ENCODE peak calls at places on chromosome 20, in seven cellular contexts. One of them, this sample, is unnamed.

GRCh38 chr20:6708010-6708409 is 59.5 kb upstream of the BMP2 start:
- DNase-seq in kidney: peak
- DNase-seq in PC-9: no peak
- DNase-seq in right lobe of liver: peak
- DNase-seq in D341Med: no peak
- DNase-seq in amniotic stem cell: no peak
- DNase-seq in KBM-7: no peak
- DNase-seq in this sample: peak

GRCh38 chr20:61634376-61634775 is 382.3 kb downstream of the CDH4 start:
- DNase-seq in PC-9: no peak
- DNase-seq in amniotic stem cell: no peak
- DNase-seq in right lobe of liver: peak
- DNase-seq in D341Med: no peak
- DNase-seq in kidney: no peak
- DNase-seq in KBM-7: no peak
- DNase-seq in this sample: no peak

GRCh38 chr20:13260620-13261279 is 39.7 kb downstream of the ISM1 start:
- DNase-seq in amniotic stem cell: no peak
- DNase-seq in kidney: no peak
- DNase-seq in D341Med: no peak
- DNase-seq in PC-9: no peak
- DNase-seq in right lobe of liver: no peak
- DNase-seq in KBM-7: no peak
- DNase-seq in this sample: no peak

GRCh38 chr20:10376271-10377075 is 57.5 kb downstream of the MKKS start:
- DNase-seq in right lobe of liver: no peak
- DNase-seq in amniotic stem cell: no peak
- DNase-seq in D341Med: no peak
- DNase-seq in PC-9: no peak
- DNase-seq in kidney: no peak
- DNase-seq in KBM-7: no peak
- DNase-seq in this sample: no peak

GRCh38 chr20:21936720-21937380 is 231.4 kb downstream of the PAX1 start:
- DNase-seq in KBM-7: no peak
- DNase-seq in kidney: no peak
- DNase-seq in amniotic stem cell: no peak
- DNase-seq in right lobe of liver: no peak
- DNase-seq in PC-9: no peak
- DNase-seq in D341Med: no peak
- DNase-seq in this sample: no peak

GRCh38 chr20:34676642-34677373 is at the start of gene PIGU:
- DNase-seq in right lobe of liver: peak
- DNase-seq in amniotic stem cell: peak
- DNase-seq in PC-9: peak
- DNase-seq in D341Med: peak
- DNase-seq in kidney: peak
- DNase-seq in KBM-7: peak
- DNase-seq in this sample: peak

GRCh38 chr20:44398303-44398702 is 42.8 kb downstream of the HNF4A start:
- DNase-seq in right lobe of liver: no peak
- DNase-seq in amniotic stem cell: no peak
- DNase-seq in KBM-7: no peak
- DNase-seq in kidney: no peak
- DNase-seq in PC-9: peak
- DNase-seq in D341Med: no peak
- DNase-seq in this sample: no peak

GRCh38 chr20:38610521-38610920 is 8.9 kb downstream of the ARHGAP40 start:
- DNase-seq in right lobe of liver: no peak
- DNase-seq in KBM-7: no peak
- DNase-seq in kidney: no peak
- DNase-seq in amniotic stem cell: no peak
- DNase-seq in PC-9: peak
- DNase-seq in D341Med: no peak
- DNase-seq in this sample: no peak

GRCh38 chr20:36121981-36122930 is 32.3 kb upstream of the EPB41L1 start:
- DNase-seq in right lobe of liver: no peak
- DNase-seq in D341Med: no peak
- DNase-seq in PC-9: peak
- DNase-seq in KBM-7: no peak
- DNase-seq in amniotic stem cell: no peak
- DNase-seq in kidney: peak
- DNase-seq in this sample: no peak

GRCh38 chr20:19129976-19130612 is 82.3 kb upstream of the SLC24A3 start:
- DNase-seq in PC-9: no peak
- DNase-seq in kidney: no peak
- DNase-seq in right lobe of liver: no peak
- DNase-seq in KBM-7: no peak
- DNase-seq in amniotic stem cell: no peak
- DNase-seq in D341Med: no peak
- DNase-seq in this sample: no peak

GRCh38 chr20:58973179-58973578 is 7.9 kb upstream of the NELFCD start:
- DNase-seq in D341Med: no peak
- DNase-seq in PC-9: no peak
- DNase-seq in amniotic stem cell: no peak
- DNase-seq in KBM-7: no peak
- DNase-seq in right lobe of liver: no peak
- DNase-seq in kidney: no peak
- DNase-seq in this sample: no peak

GRCh38 chr20:50982372-50982771 is 23.8 kb downstream of the MOCS3 start:
- DNase-seq in amniotic stem cell: peak
- DNase-seq in KBM-7: no peak
- DNase-seq in PC-9: peak
- DNase-seq in D341Med: no peak
- DNase-seq in kidney: no peak
- DNase-seq in right lobe of liver: no peak
- DNase-seq in this sample: peak

GRCh38 chr20:32493356-32493755 is 91.8 kb downstream of the NOL4L start:
- DNase-seq in KBM-7: no peak
- DNase-seq in kidney: peak
- DNase-seq in D341Med: no peak
- DNase-seq in PC-9: no peak
- DNase-seq in right lobe of liver: no peak
- DNase-seq in amniotic stem cell: no peak
- DNase-seq in this sample: peak

GRCh38 chr20:3677733-3678132 is 4.1 kb downstream of the ADAM33 start:
- DNase-seq in amniotic stem cell: no peak
- DNase-seq in PC-9: no peak
- DNase-seq in KBM-7: no peak
- DNase-seq in right lobe of liver: no peak
- DNase-seq in D341Med: no peak
- DNase-seq in kidney: no peak
- DNase-seq in this sample: no peak

GRCh38 chr20:2386516-2387179 is 5.9 kb downstream of the TGM6 start:
- DNase-seq in D341Med: no peak
- DNase-seq in kidney: no peak
- DNase-seq in right lobe of liver: no peak
- DNase-seq in amniotic stem cell: peak
- DNase-seq in PC-9: no peak
- DNase-seq in KBM-7: no peak
- DNase-seq in this sample: no peak

GRCh38 chr20:3563548-3564177 is 92.8 kb downstream of the ATRN start:
- DNase-seq in PC-9: no peak
- DNase-seq in KBM-7: peak
- DNase-seq in amniotic stem cell: peak
- DNase-seq in right lobe of liver: no peak
- DNase-seq in kidney: no peak
- DNase-seq in D341Med: peak
- DNase-seq in this sample: no peak

GRCh38 chr20:2101057-2101934 is at the start of gene STK35:
- DNase-seq in kidney: no peak
- DNase-seq in right lobe of liver: peak
- DNase-seq in KBM-7: peak
- DNase-seq in PC-9: peak
- DNase-seq in D341Med: peak
- DNase-seq in amniotic stem cell: no peak
- DNase-seq in this sample: no peak

GRCh38 chr20:32585011-32585518 is at the start of gene NOL4L:
- DNase-seq in kidney: no peak
- DNase-seq in amniotic stem cell: no peak
- DNase-seq in PC-9: no peak
- DNase-seq in right lobe of liver: no peak
- DNase-seq in D341Med: peak
- DNase-seq in KBM-7: no peak
- DNase-seq in this sample: no peak

GRCh38 chr20:53413188-53413631 is 180.4 kb downstream of the ZNF217 start:
- DNase-seq in PC-9: peak
- DNase-seq in right lobe of liver: peak
- DNase-seq in D341Med: peak
- DNase-seq in kidney: no peak
- DNase-seq in amniotic stem cell: no peak
- DNase-seq in KBM-7: peak
- DNase-seq in this sample: peak